ENCODE peak calls at places on chromosomes 7 and 10, in nine cellular contexts. V is GM20000, F is neural crest cell, L is OCI-LY7, G is AG09319, X is A549, D is osteoblast, P is RWPE1, Q is mesothelial cell of epicardium. Z is an unnamed sample.

GRCh38 chr10:62903828-62904227 is 87.7 kb upstream of the EGR2 start:
- DNase-seq in V (no peak), F (no peak), L (no peak), G (no peak), X (no peak), D (no peak), P (peak; percentile 19), Q (no peak), Z (no peak)

GRCh38 chr10:80596391-80597257 is 58.9 kb downstream of the SH2D4B start:
- DNase-seq in V (peak; percentile 63), F (peak; percentile 26), L (peak; percentile 57), G (peak; percentile 12), X (peak; percentile 73), D (peak; percentile 87), P (peak; percentile 64), Q (no peak), Z (peak; percentile 46)

GRCh38 chr10:67697646-67698245 is 1.8 kb upstream of the CTNNA3 start:
- DNase-seq in V (peak; percentile 60), F (peak; percentile 2), L (peak; percentile 75), G (peak; percentile 7), X (peak; percentile 63), D (no peak), P (peak; percentile 59), Q (no peak), Z (peak; percentile 44)

GRCh38 chr10:28668363-28669226 is 8.7 kb upstream of the BAMBI start:
- DNase-seq in V (no peak), F (peak; percentile 42), L (no peak), G (no peak), X (peak; percentile 52), D (peak; percentile 76), P (peak; percentile 35), Q (peak; percentile 71), Z (no peak)

GRCh38 chr10:77388571-77388970 is 249.0 kb downstream of the KCNMA1 start:
- DNase-seq in V (no peak), F (no peak), L (no peak), G (no peak), X (no peak), D (no peak), P (no peak), Q (no peak), Z (no peak)

GRCh38 chr7:7761974-7762769 is 43.8 kb upstream of the RPA3 start:
- DNase-seq in V (peak; percentile 29), F (no peak), L (peak; percentile 26), G (no peak), X (peak; percentile 27), D (no peak), P (peak; percentile 38), Q (no peak), Z (no peak)

GRCh38 chr10:20302033-20302432 is 485.8 kb downstream of the PLXDC2 start:
- DNase-seq in V (no peak), F (no peak), L (no peak), G (no peak), X (no peak), D (no peak), P (no peak), Q (no peak), Z (no peak)

GRCh38 chr10:131819241-131820072 is 81.4 kb upstream of the PPP2R2D start:
- DNase-seq in V (no peak), F (no peak), L (no peak), G (no peak), X (no peak), D (peak; percentile 60), P (no peak), Q (no peak), Z (no peak)

GRCh38 chr7:108454674-108455523 is 1.3 kb downstream of the NRCAM start:
- DNase-seq in V (peak; percentile 59), F (peak; percentile 33), L (no peak), G (no peak), X (peak; percentile 64), D (peak; percentile 85), P (peak; percentile 17), Q (no peak), Z (peak; percentile 37)

GRCh38 chr10:89228962-89229361 is 21.8 kb upstream of the CH25H start:
- DNase-seq in V (no peak), F (no peak), L (no peak), G (no peak), X (no peak), D (no peak), P (no peak), Q (no peak), Z (no peak)

GRCh38 chr10:89228136-89228535 is 21.0 kb upstream of the CH25H start:
- DNase-seq in V (no peak), F (no peak), L (no peak), G (no peak), X (no peak), D (no peak), P (no peak), Q (no peak), Z (no peak)

GRCh38 chr10:89221919-89222318 is 14.8 kb upstream of the CH25H start:
- DNase-seq in V (no peak), F (no peak), L (no peak), G (no peak), X (no peak), D (no peak), P (no peak), Q (no peak), Z (no peak)

GRCh38 chr10:89219512-89220218 is 12.5 kb upstream of the CH25H start:
- DNase-seq in V (no peak), F (no peak), L (no peak), G (no peak), X (no peak), D (no peak), P (no peak), Q (no peak), Z (no peak)

DNA sequence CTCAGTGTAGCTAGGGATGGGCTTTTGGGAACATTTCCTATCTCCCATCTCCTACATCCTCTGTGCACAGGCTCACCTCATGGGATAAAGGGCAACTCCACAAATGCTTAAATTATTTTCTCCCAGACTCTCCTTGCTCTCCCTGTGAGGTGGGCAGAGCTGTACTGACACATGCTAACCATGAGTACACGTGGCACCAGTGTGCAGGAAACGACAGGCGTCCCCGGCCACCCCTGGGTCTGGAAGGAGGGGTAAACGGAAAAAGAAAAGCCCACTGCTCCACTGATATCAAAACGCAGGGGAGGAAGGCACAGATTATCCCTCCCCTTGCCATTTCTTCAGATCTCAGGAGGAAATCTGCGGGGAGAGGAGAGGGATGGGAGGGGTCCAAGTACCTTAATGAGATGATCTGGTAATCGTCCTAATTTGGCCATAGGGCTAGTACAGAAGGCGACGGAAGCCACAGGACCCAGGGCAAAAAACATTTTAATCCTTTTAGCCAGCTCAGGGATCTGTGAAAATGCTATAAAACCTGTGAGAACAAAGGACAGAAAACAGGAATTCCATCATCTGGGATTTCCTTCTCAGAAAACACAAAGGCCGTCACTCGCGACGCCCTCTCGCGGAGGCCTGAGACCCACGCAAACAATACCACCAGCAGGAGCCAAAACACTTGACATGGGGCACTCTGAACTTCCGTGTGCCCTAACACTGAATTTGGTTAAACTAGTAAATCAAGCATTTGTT is 17.8 kb upstream of the CH25H start:
- DNase-seq in V (no peak), F (no peak), L (no peak), G (no peak), X (no peak), D (no peak), P (no peak), Q (no peak), Z (no peak)
- TF ChIP-seq CTCF in V (no peak), F (peak; percentile 41), L (no peak), G (peak; percentile 21), X (no peak), D (no peak), P (no peak), Q (no peak), Z (peak; percentile 24)

GRCh38 chr7:99949645-99950228 is 20.3 kb upstream of the GJC3 start:
- DNase-seq in V (no peak), F (no peak), L (peak; percentile 23), G (no peak), X (peak; percentile 20), D (no peak), P (no peak), Q (no peak), Z (no peak)
- TF ChIP-seq CTCF in V (peak; percentile 30), F (peak; percentile 49), L (peak; percentile 72), G (peak; percentile 23), X (peak; percentile 25), D (peak; percentile 47), P (peak; percentile 49), Q (no peak), Z (peak; percentile 12)

GRCh38 chr7:88465586-88465985 is 158.9 kb upstream of the STEAP4 start:
- DNase-seq in V (no peak), F (no peak), L (no peak), G (no peak), X (no peak), D (no peak), P (no peak), Q (no peak), Z (no peak)

GRCh38 chr7:88458931-88459330 is 152.2 kb upstream of the STEAP4 start:
- DNase-seq in V (no peak), F (no peak), L (no peak), G (no peak), X (no peak), D (no peak), P (no peak), Q (no peak), Z (no peak)

GRCh38 chr7:88462799-88463198 is 156.1 kb upstream of the STEAP4 start:
- DNase-seq in V (no peak), F (no peak), L (no peak), G (no peak), X (no peak), D (no peak), P (no peak), Q (no peak), Z (no peak)
- TF ChIP-seq CTCF in V (no peak), F (no peak), L (no peak), G (no peak), X (no peak), D (no peak), P (no peak), Q (no peak), Z (no peak)

GRCh38 chr7:55572378-55573233 is at the start of gene VOPP1:
- DNase-seq in V (peak; percentile 93), F (peak; percentile 46), L (peak; percentile 87), G (no peak), X (peak; percentile 58), D (peak; percentile 99), P (peak; percentile 83), Q (peak; percentile 47), Z (peak; percentile 89)

GRCh38 chr7:55574062-55574717 is 1.9 kb upstream of the VOPP1 start:
- DNase-seq in V (no peak), F (no peak), L (no peak), G (no peak), X (no peak), D (peak; percentile 80), P (peak; percentile 65), Q (no peak), Z (no peak)

GRCh38 chr7:55575098-55575497 is 2.8 kb upstream of the VOPP1 start:
- DNase-seq in V (no peak), F (no peak), L (no peak), G (no peak), X (no peak), D (no peak), P (no peak), Q (no peak), Z (no peak)

GRCh38 chr7:55573234-55573504 is 867 bp upstream of the VOPP1 start:
- DNase-seq in V (no peak), F (no peak), L (no peak), G (no peak), X (no peak), D (no peak), P (no peak), Q (no peak), Z (no peak)

DNA sequence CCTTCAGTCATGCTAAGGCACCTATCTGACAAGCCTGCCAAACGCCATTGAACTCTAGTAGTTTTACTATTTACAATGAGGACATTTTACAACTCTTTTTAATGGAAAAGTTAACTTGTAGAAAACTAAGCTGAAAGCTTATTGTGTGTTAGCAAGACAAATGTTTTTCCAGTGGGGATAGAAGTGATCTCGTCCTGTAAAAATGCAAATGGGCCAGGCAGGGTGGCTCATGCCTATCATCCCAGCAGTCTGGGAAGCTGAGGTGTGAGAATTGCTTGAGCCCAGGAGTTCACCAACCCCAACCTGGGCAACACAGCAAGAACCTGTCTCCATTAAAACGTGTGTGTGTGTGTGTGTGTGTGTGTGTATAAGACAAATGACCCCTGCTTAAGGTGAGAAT is 1.2 kb upstream of the VOPP1 start:
- DNase-seq in V (no peak), F (no peak), L (no peak), G (no peak), X (no peak), D (no peak), P (no peak), Q (no peak), Z (no peak)
- TF ChIP-seq CTCF in V (no peak), F (no peak), L (no peak), G (no peak), X (no peak), D (no peak), P (no peak), Q (no peak), Z (no peak)